ENCODE peak calls at places on chromosome 5, in ten cellular contexts. J is anterior cingulate cortex; P is iPS-NIHi11; W is psoas muscle; H is progenitor cell of endocrine pancreas; D is NCI-H1105; B is stimulated activated CD4-positive, alpha-beta T cell treated with anti-CD3 and anti-CD28 coated beads, Interleukin-12 subunit alpha, Interleukin-12 subunit beta, amount 100 ng/mL, for 4 hours; O is NCI-H2081; M is GM18507; G is astrocyte of the hippocampus. E is an unnamed sample.

GRCh38 chr5:88786217-88786560 is 96.8 kb downstream of the MEF2C start:
- DNase-seq in P (no peak), J (no peak), B (no peak), W (no peak), H (no peak), G (no peak), M (no peak), O (no peak), D (no peak), E (no peak)

GRCh38 chr5:134477462-134478245 is 47.8 kb upstream of the JADE2 start:
- DNase-seq in H (no peak), B (no peak), D (no peak), M (no peak), P (no peak), J (no peak), G (no peak), O (no peak), W (no peak), E (no peak)

GRCh38 chr5:14491015-14491414 is 90.6 kb upstream of the OTULINL start:
- DNase-seq in P (no peak), G (no peak), W (no peak), M (no peak), H (no peak), B (no peak), D (no peak), J (no peak), O (no peak), E (no peak)

GRCh38 chr5:174895360-174895759 is 171.0 kb downstream of the MSX2 start:
- DNase-seq in H (no peak), W (no peak), D (no peak), G (no peak), J (no peak), M (no peak), B (no peak), O (no peak), P (no peak), E (peak)

GRCh38 chr5:137486707-137487106 is 12.4 kb downstream of the SPOCK1 start:
- DNase-seq in W (peak), B (no peak), H (no peak), J (no peak), P (no peak), G (peak), O (no peak), M (no peak), D (no peak), E (no peak)

GRCh38 chr5:177303925-177304391 is 359 bp downstream of the PRELID1 start:
- DNase-seq in O (no peak), M (no peak), J (no peak), H (no peak), G (peak), P (no peak), D (no peak), W (no peak), B (no peak), E (peak)

GRCh38 chr5:136030252-136030651 is 1.5 kb downstream of the TGFBI start:
- DNase-seq in P (no peak), B (no peak), J (no peak), H (no peak), D (no peak), M (no peak), O (no peak), G (no peak), W (no peak), E (no peak)

GRCh38 chr5:194102-194501 is 2.8 kb downstream of the LRRC14B start:
- DNase-seq in G (no peak), H (no peak), B (no peak), M (no peak), O (no peak), P (no peak), W (no peak), D (no peak), J (no peak), E (no peak)

GRCh38 chr5:123943136-123943535 is 431.2 kb downstream of the CSNK1G3 start:
- DNase-seq in O (no peak), M (no peak), D (no peak), B (no peak), P (no peak), G (no peak), J (no peak), H (no peak), W (no peak), E (no peak)

GRCh38 chr5:58294598-58295298 is 165.1 kb downstream of the PLK2 start:
- DNase-seq in B (no peak), M (no peak), J (no peak), P (no peak), H (no peak), G (peak), D (no peak), O (no peak), W (no peak), E (no peak)

GRCh38 chr5:10111575-10111974 is 138.1 kb downstream of the ATPSCKMT start:
- DNase-seq in B (no peak), P (peak), H (no peak), J (no peak), G (peak), O (peak), W (no peak), M (no peak), D (no peak), E (peak)

E was measured in T47D.